ENCODE peak calls at places on chromosomes 5 and 9, in five cellular contexts. One of them, this sample, is unnamed.

GRCh38 chr5:1522601-1523479 is 920 bp downstream of the LPCAT1 start:
- DNase-seq in MM.1S: peak; percentile 37
- DNase-seq in K562: peak; percentile 32
- DNase-seq in GM23338: no peak
- DNase-seq in DND-41: peak; percentile 23
- DNase-seq in this sample: peak; percentile 35

GRCh38 chr9:21656776-21657637 is 145.4 kb upstream of the MTAP start:
- DNase-seq in DND-41: no peak
- DNase-seq in MM.1S: no peak
- DNase-seq in GM23338: no peak
- DNase-seq in K562: no peak
- DNase-seq in this sample: no peak

GRCh38 chr5:157900644-157901043 is 41.7 kb upstream of the CLINT1 start:
- DNase-seq in GM23338: peak; percentile 25
- DNase-seq in K562: no peak
- DNase-seq in DND-41: peak; percentile 61
- DNase-seq in MM.1S: peak; percentile 77
- DNase-seq in this sample: peak; percentile 95

GRCh38 chr9:37466037-37466709 is 923 bp upstream of the ZBTB5 start:
- DNase-seq in GM23338: peak; percentile 93
- DNase-seq in MM.1S: peak; percentile 16
- DNase-seq in K562: peak; percentile 90
- DNase-seq in DND-41: peak; percentile 30
- DNase-seq in this sample: peak; percentile 37

GRCh38 chr5:126430631-126431030 is 7.4 kb downstream of the GRAMD2B start:
- DNase-seq in DND-41: no peak
- DNase-seq in GM23338: no peak
- DNase-seq in MM.1S: no peak
- DNase-seq in K562: no peak
- DNase-seq in this sample: no peak

GRCh38 chr5:176809544-176810083 is 745 bp upstream of the UNC5A start:
- DNase-seq in MM.1S: no peak
- DNase-seq in GM23338: peak; percentile 45
- DNase-seq in K562: no peak
- DNase-seq in DND-41: no peak
- DNase-seq in this sample: no peak

GRCh38 chr9:71322311-71322710 is 200.9 kb upstream of the TRPM3 start:
- DNase-seq in DND-41: no peak
- DNase-seq in GM23338: no peak
- DNase-seq in K562: no peak
- DNase-seq in MM.1S: no peak
- DNase-seq in this sample: no peak

GRCh38 chr9:126773004-126773607 is 31.7 kb upstream of the ZBTB43 start:
- DNase-seq in MM.1S: no peak
- DNase-seq in DND-41: peak; percentile 40
- DNase-seq in GM23338: peak; percentile 87
- DNase-seq in K562: peak; percentile 46
- DNase-seq in this sample: no peak

GRCh38 chr5:79133121-79133656 is 21.6 kb downstream of the BHMT start:
- DNase-seq in K562: peak; percentile 33
- DNase-seq in MM.1S: peak; percentile 68
- DNase-seq in DND-41: no peak
- DNase-seq in GM23338: peak; percentile 71
- DNase-seq in this sample: peak; percentile 74

GRCh38 chr9:137967280-137967943 is 89.8 kb downstream of the CACNA1B start:
- DNase-seq in MM.1S: no peak
- DNase-seq in DND-41: no peak
- DNase-seq in GM23338: no peak
- DNase-seq in K562: no peak
- DNase-seq in this sample: no peak

DNA sequence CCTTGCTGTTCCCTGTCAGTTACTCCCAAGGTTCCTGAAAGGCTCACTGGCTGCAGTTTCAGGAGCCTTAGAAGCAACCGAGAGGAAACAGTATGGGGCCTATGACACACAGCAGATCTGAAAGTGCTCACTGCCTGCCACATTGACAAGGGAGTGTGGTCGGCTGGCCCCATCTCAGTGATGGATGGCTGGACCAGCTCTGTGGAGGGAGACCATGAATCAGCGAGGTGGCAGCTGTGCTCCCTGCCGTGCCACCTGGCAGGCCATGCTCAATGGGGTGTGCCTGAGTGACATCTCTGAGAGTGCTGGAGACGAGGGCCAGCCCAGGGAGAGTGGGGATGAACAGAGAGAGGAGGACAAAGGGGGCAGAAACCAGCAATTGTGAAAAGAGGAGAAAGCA is 49.1 kb downstream of the DOCK2 start:
- DNase-seq in K562: no peak
- DNase-seq in GM23338: no peak
- DNase-seq in MM.1S: no peak
- DNase-seq in DND-41: no peak
- DNase-seq in this sample: peak; percentile 26
- H2AFZ ChIP-seq in K562: no peak overlapping the region
- H2AFZ ChIP-seq in GM23338: no peak overlapping the region
- H2AFZ ChIP-seq in MM.1S: no peak overlapping the region
- H2AFZ ChIP-seq in DND-41: no peak overlapping the region
- H2AFZ ChIP-seq in this sample: no peak overlapping the region

GRCh38 chr9:103533318-103533717 is 538.2 kb downstream of the CYLC2 start:
- DNase-seq in MM.1S: no peak
- DNase-seq in DND-41: no peak
- DNase-seq in GM23338: no peak
- DNase-seq in K562: no peak
- DNase-seq in this sample: no peak
- H3K4me1 ChIP-seq in MM.1S: no peaks in the 10 kb centered on the region
- H3K4me1 ChIP-seq in DND-41: no peaks in the 10 kb centered on the region
- H3K4me1 ChIP-seq in GM23338: no peaks in the 10 kb centered on the region
- H3K4me1 ChIP-seq in K562: no peaks in the 10 kb centered on the region
- H3K4me1 ChIP-seq in this sample: no peaks in the 10 kb centered on the region

DNA sequence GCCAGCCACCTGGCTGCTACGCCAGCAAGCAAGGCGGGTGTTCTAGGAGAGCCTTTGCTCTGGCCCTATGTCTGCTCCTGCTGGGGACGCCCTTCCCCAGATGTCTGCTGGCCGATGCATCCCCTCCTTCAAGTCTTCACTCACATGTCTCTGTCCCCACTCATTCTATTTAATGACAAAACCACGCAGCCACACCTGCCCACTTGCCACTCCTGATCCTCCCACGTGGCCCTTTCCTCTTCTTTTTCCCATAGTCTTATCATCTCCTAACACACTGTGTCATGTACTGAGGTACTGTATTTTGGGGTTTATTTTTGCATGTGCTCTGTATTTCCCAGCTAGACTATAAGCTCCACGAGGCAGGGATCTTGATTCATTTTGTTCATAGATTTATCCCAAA is 62.0 kb upstream of the HRH2 start:
- DNase-seq in DND-41: no peak
- DNase-seq in K562: no peak
- DNase-seq in GM23338: no peak
- DNase-seq in MM.1S: no peak
- DNase-seq in this sample: no peak
- H2AFZ ChIP-seq in DND-41: no peak overlapping the region
- H2AFZ ChIP-seq in K562: no peak overlapping the region
- H2AFZ ChIP-seq in GM23338: no peak overlapping the region
- H2AFZ ChIP-seq in MM.1S: no peak overlapping the region
- H2AFZ ChIP-seq in this sample: no peak overlapping the region

DNA sequence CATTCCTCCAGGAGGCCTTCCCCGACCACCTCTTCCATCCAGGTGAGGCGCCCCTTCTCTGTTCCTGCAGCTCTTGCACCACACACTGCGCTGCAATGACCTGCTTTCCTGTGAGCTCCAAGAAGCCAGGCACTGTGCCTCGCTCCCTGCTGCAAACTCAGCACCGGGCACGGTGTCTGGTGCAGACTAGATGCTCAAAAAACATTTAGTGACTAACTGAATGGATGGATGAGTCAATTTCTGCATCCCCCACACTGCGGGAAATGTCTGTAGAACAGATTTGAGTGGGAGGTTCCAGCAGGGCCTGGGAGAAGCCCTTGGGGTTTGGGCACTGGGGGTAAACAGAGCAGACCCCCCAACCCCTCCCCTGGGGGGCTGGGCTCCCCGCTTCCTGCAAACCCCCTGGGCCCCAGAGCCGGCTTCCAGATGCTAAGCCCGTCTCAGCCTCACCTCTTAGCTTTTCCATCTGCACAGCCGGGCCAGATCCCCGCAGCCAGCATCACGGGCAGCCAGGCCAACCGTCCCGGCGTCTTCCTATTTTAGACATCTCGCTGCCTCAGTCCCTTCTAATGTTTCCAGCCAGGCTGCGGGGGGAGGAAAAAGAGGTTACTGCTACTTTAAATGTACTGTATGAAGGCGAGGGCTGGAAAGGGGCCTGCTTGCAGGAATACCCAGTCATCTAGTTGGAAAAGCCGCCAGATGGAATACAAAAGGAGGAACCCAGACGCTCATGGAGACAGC is 66.9 kb upstream of the GGTA1 start:
- DNase-seq in DND-41: no peak
- DNase-seq in K562: no peak
- DNase-seq in MM.1S: no peak
- DNase-seq in GM23338: no peak
- DNase-seq in this sample: no peak
- H3K4me1 ChIP-seq in DND-41: no peaks in the 10 kb centered on the region
- H3K4me1 ChIP-seq in K562: no peaks in the 10 kb centered on the region
- H3K4me1 ChIP-seq in MM.1S: no peaks in the 10 kb centered on the region
- H3K4me1 ChIP-seq in GM23338: no peaks in the 10 kb centered on the region
- H3K4me1 ChIP-seq in this sample: no peaks in the 10 kb centered on the region

DNA sequence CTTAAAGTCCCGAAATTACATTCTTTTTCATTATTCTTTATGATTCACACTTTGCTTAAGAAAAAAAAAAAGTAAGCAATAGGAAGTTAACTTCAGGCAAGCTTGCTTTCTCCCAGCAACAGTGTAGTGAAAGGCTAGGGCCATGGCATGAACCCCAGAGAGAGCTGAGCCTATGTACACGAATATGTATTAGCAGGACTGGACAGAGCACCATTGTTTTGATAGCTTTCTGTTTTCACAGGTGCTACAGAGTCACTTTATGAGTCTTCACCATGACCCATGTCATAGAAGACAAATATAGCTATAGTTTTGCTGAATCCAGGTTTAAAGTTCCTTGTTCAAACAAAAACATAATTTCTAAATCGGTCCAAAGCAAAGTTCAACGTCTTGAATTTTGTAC is 199.2 kb downstream of the ADAMTSL1 start:
- DNase-seq in GM23338: no peak
- DNase-seq in MM.1S: no peak
- DNase-seq in K562: no peak
- DNase-seq in DND-41: no peak
- DNase-seq in this sample: no peak
- H2AFZ ChIP-seq in GM23338: no peak overlapping the region
- H2AFZ ChIP-seq in MM.1S: no peak overlapping the region
- H2AFZ ChIP-seq in K562: no peak overlapping the region
- H2AFZ ChIP-seq in DND-41: no peak overlapping the region
- H2AFZ ChIP-seq in this sample: no peak overlapping the region

GRCh38 chr9:129867138-129868032 is 32.1 kb downstream of the USP20 start:
- DNase-seq in MM.1S: no peak
- DNase-seq in GM23338: peak; percentile 42
- DNase-seq in DND-41: peak; percentile 38
- DNase-seq in K562: peak; percentile 56
- DNase-seq in this sample: no peak
- H3K4me1 ChIP-seq in MM.1S: no peaks in the 10 kb centered on the region
- H3K4me1 ChIP-seq in GM23338: no peaks in the 10 kb centered on the region
- H3K4me1 ChIP-seq in DND-41: peaks cover 18% of the 10 kb centered on the region
- H3K4me1 ChIP-seq in K562: peaks cover 25% of the 10 kb centered on the region
- H3K4me1 ChIP-seq in this sample: peaks cover 5% of the 10 kb centered on the region

This sample was measured in OCI-LY7.